ENCODE peak calls at places on chromosomes 5 and 9, in eight cellular contexts. J, L, I, V, E, H, Y and U are unnamed samples.

GRCh38 chr5:79697222-79698164 is 7.9 kb downstream of the CMYA5 start:
- DNase-seq in J (no peak), L (no peak), I (no peak), V (no peak), E (peak; percentile 59), H (no peak), Y (no peak), U (no peak)

GRCh38 chr9:17018001-17018491 is 116.8 kb upstream of the CNTLN start:
- DNase-seq in J (no peak), L (peak; percentile 66), I (peak; percentile 68), V (peak; percentile 33), E (no peak), H (no peak), Y (peak; percentile 50), U (no peak)

GRCh38 chr9:88672874-88673695 is 138.1 kb downstream of the NXNL2 start:
- DNase-seq in J (no peak), L (no peak), I (no peak), V (no peak), E (no peak), H (no peak), Y (no peak), U (no peak)

GRCh38 chr9:125377584-125378250 is 116.1 kb downstream of the GAPVD1 start:
- DNase-seq in J (no peak), L (no peak), I (no peak), V (no peak), E (no peak), H (no peak), Y (no peak), U (no peak)

GRCh38 chr9:129320575-129321311 is 142.7 kb upstream of the IER5L start:
- DNase-seq in J (peak; percentile 14), L (peak; percentile 58), I (peak; percentile 80), V (peak; percentile 82), E (peak; percentile 59), H (peak; percentile 69), Y (peak; percentile 72), U (no peak)

GRCh38 chr9:135077497-135078200 is 9.8 kb upstream of the OLFM1 start:
- DNase-seq in J (no peak), L (no peak), I (peak; percentile 40), V (peak; percentile 46), E (peak; percentile 51), H (no peak), Y (no peak), U (peak; percentile 76)

GRCh38 chr9:126301985-126302603 is 24.5 kb upstream of the MVB12B start:
- DNase-seq in J (no peak), L (peak; percentile 25), I (no peak), V (peak; percentile 48), E (peak; percentile 44), H (peak; percentile 64), Y (peak; percentile 7), U (peak; percentile 88)

GRCh38 chr5:154479944-154480750 is 2.1 kb upstream of the HAND1 start:
- DNase-seq in J (no peak), L (no peak), I (no peak), V (no peak), E (no peak), H (no peak), Y (no peak), U (no peak)

GRCh38 chr5:4212981-4213819 is 617.6 kb downstream of the IRX1 start:
- DNase-seq in J (no peak), L (no peak), I (peak; percentile 22), V (no peak), E (no peak), H (no peak), Y (no peak), U (no peak)